ENCODE peak calls at places on chromosome 1, in eight cellular contexts. F is NAMALWA; O is stimulated activated CD4-positive, alpha-beta T cell treated with anti-CD3 and anti-CD28 coated beads, Interleukin-1b, Interleukin-23, amount 100 ng/mL, for 4 hours; R is T1000; H is NCI-H1436; U is osteocyte; N is left ventricle myocardium inferior; V is GM13976. X is an unnamed sample.

GRCh38 chr1:111184648-111185047 is 15.8 kb downstream of the DENND2D start:
- DNase-seq in R (no peak), N (no peak), H (no peak), U (no peak), V (no peak), O (no peak), F (no peak), X (no peak)

GRCh38 chr1:119702384-119702783 is 9.3 kb upstream of the PHGDH start:
- DNase-seq in V (no peak), U (no peak), F (no peak), O (no peak), R (peak), N (no peak), H (no peak), X (no peak)

GRCh38 chr1:54885863-54886723 is 902 bp downstream of the DHCR24 start:
- DNase-seq in F (no peak), O (no peak), V (no peak), R (no peak), U (no peak), H (no peak), N (no peak), X (peak)

GRCh38 chr1:33612877-33613487 is 140.5 kb downstream of the ZSCAN20 start:
- DNase-seq in N (peak), V (peak), U (no peak), R (no peak), H (peak), F (peak), O (peak), X (peak)

GRCh38 chr1:8096105-8097011 is 70.2 kb upstream of the ERRFI1 start:
- DNase-seq in O (no peak), R (no peak), N (no peak), U (no peak), F (no peak), V (no peak), H (no peak), X (no peak)

GRCh38 chr1:103525114-103525606 is 339 bp upstream of the RNPC3 start:
- DNase-seq in O (no peak), R (no peak), V (no peak), H (no peak), U (no peak), F (peak), N (no peak), X (no peak)

GRCh38 chr1:183048087-183049085 is 25.2 kb downstream of the LAMC1 start:
- DNase-seq in N (no peak), V (peak), O (no peak), F (peak), H (no peak), R (no peak), U (no peak), X (no peak)

GRCh38 chr1:42844592-42845140 is 1.7 kb upstream of the ZNF691 start:
- DNase-seq in N (no peak), O (no peak), U (no peak), V (no peak), F (no peak), R (no peak), H (no peak), X (no peak)

GRCh38 chr1:16077430-16078245 is 4.2 kb upstream of the FAM131C start:
- DNase-seq in V (no peak), O (no peak), U (no peak), N (no peak), H (no peak), R (no peak), F (no peak), X (no peak)

GRCh38 chr1:92299477-92300125 is 742 bp downstream of the RPAP2 start:
- DNase-seq in F (peak), V (no peak), N (no peak), H (no peak), O (no peak), U (no peak), R (no peak), X (no peak)

GRCh38 chr1:207911983-207912760 is 1.2 kb upstream of the CD34 start:
- DNase-seq in U (no peak), N (no peak), H (no peak), R (no peak), F (no peak), O (no peak), V (no peak), X (no peak)